ENCODE peak calls at places on chromosomes 1 and 21, in seven cellular contexts. One of them, this sample, is unnamed.

GRCh38 chr1:244284641-244285156 is 167.0 kb downstream of the ADSS2 start:
- DNase-seq in IMR-90: no peak
- DNase-seq in mammary epithelial cell: no peak
- DNase-seq in neural progenitor cell: no peak
- DNase-seq in HepG2: no peak
- DNase-seq in astrocyte: no peak
- DNase-seq in OCI-LY7: no peak
- DNase-seq in this sample: no peak

GRCh38 chr1:13950637-13951036 is 250.6 kb downstream of the PRDM2 start:
- DNase-seq in IMR-90: no peak
- DNase-seq in mammary epithelial cell: no peak
- DNase-seq in neural progenitor cell: peak
- DNase-seq in HepG2: no peak
- DNase-seq in astrocyte: no peak
- DNase-seq in OCI-LY7: no peak
- DNase-seq in this sample: no peak

GRCh38 chr1:81604982-81605381 is 195.8 kb upstream of the ADGRL2 start:
- DNase-seq in IMR-90: no peak
- DNase-seq in mammary epithelial cell: no peak
- DNase-seq in neural progenitor cell: no peak
- DNase-seq in HepG2: no peak
- DNase-seq in astrocyte: no peak
- DNase-seq in OCI-LY7: no peak
- DNase-seq in this sample: no peak

GRCh38 chr1:169146536-169147214 is 40.2 kb downstream of the ATP1B1 start:
- DNase-seq in IMR-90: no peak
- DNase-seq in mammary epithelial cell: no peak
- DNase-seq in neural progenitor cell: peak
- DNase-seq in HepG2: peak
- DNase-seq in astrocyte: no peak
- DNase-seq in OCI-LY7: no peak
- DNase-seq in this sample: no peak

GRCh38 chr1:154186177-154186576 is 5.7 kb downstream of the TPM3 start:
- DNase-seq in IMR-90: peak
- DNase-seq in mammary epithelial cell: peak
- DNase-seq in neural progenitor cell: peak
- DNase-seq in HepG2: peak
- DNase-seq in astrocyte: no peak
- DNase-seq in OCI-LY7: peak
- DNase-seq in this sample: peak

GRCh38 chr1:56709269-56709880 is 64.3 kb downstream of the PRKAA2 start:
- DNase-seq in IMR-90: peak
- DNase-seq in mammary epithelial cell: peak
- DNase-seq in neural progenitor cell: peak
- DNase-seq in HepG2: peak
- DNase-seq in astrocyte: peak
- DNase-seq in OCI-LY7: peak
- DNase-seq in this sample: peak

GRCh38 chr1:225329041-225329440 is 98.8 kb downstream of the LBR start:
- DNase-seq in IMR-90: no peak
- DNase-seq in mammary epithelial cell: no peak
- DNase-seq in neural progenitor cell: no peak
- DNase-seq in HepG2: peak
- DNase-seq in astrocyte: peak
- DNase-seq in OCI-LY7: no peak
- DNase-seq in this sample: peak

GRCh38 chr21:45607021-45607921 is 36.3 kb upstream of the PCBP3 start:
- DNase-seq in IMR-90: peak
- DNase-seq in mammary epithelial cell: no peak
- DNase-seq in neural progenitor cell: no peak
- DNase-seq in HepG2: no peak
- DNase-seq in astrocyte: peak
- DNase-seq in OCI-LY7: no peak
- DNase-seq in this sample: peak

GRCh38 chr1:112508242-112509004 is at the start of gene WNT2B:
- DNase-seq in IMR-90: no peak
- DNase-seq in mammary epithelial cell: peak
- DNase-seq in neural progenitor cell: peak
- DNase-seq in HepG2: peak
- DNase-seq in astrocyte: no peak
- DNase-seq in OCI-LY7: peak
- DNase-seq in this sample: no peak

GRCh38 chr1:187956975-187957374 is 1128.2 kb downstream of the PLA2G4A start:
- DNase-seq in IMR-90: no peak
- DNase-seq in mammary epithelial cell: no peak
- DNase-seq in neural progenitor cell: no peak
- DNase-seq in HepG2: no peak
- DNase-seq in astrocyte: no peak
- DNase-seq in OCI-LY7: no peak
- DNase-seq in this sample: no peak

GRCh38 chr1:209335090-209335692 is 248.3 kb upstream of the CAMK1G start:
- DNase-seq in IMR-90: peak
- DNase-seq in mammary epithelial cell: no peak
- DNase-seq in neural progenitor cell: peak
- DNase-seq in HepG2: peak
- DNase-seq in astrocyte: no peak
- DNase-seq in OCI-LY7: peak
- DNase-seq in this sample: peak

GRCh38 chr21:22791986-22792560 is 1793.9 kb downstream of the NCAM2 start:
- DNase-seq in IMR-90: peak
- DNase-seq in mammary epithelial cell: no peak
- DNase-seq in neural progenitor cell: peak
- DNase-seq in HepG2: peak
- DNase-seq in astrocyte: peak
- DNase-seq in OCI-LY7: peak
- DNase-seq in this sample: peak

GRCh38 chr1:117162806-117163205 is 41.3 kb upstream of the TRIM45 start:
- DNase-seq in IMR-90: no peak
- DNase-seq in mammary epithelial cell: no peak
- DNase-seq in neural progenitor cell: no peak
- DNase-seq in HepG2: no peak
- DNase-seq in astrocyte: no peak
- DNase-seq in OCI-LY7: no peak
- DNase-seq in this sample: peak

GRCh38 chr1:109370712-109371270 is 26.9 kb downstream of the SORT1 start:
- DNase-seq in IMR-90: peak
- DNase-seq in mammary epithelial cell: peak
- DNase-seq in neural progenitor cell: no peak
- DNase-seq in HepG2: peak
- DNase-seq in astrocyte: peak
- DNase-seq in OCI-LY7: no peak
- DNase-seq in this sample: peak

GRCh38 chr1:22236900-22237299 is 94.0 kb upstream of the WNT4 start:
- DNase-seq in IMR-90: no peak
- DNase-seq in mammary epithelial cell: no peak
- DNase-seq in neural progenitor cell: no peak
- DNase-seq in HepG2: no peak
- DNase-seq in astrocyte: no peak
- DNase-seq in OCI-LY7: no peak
- DNase-seq in this sample: no peak

GRCh38 chr21:45018131-45019075 is 56.0 kb upstream of the ADARB1 start:
- DNase-seq in IMR-90: no peak
- DNase-seq in mammary epithelial cell: no peak
- DNase-seq in neural progenitor cell: peak
- DNase-seq in HepG2: no peak
- DNase-seq in astrocyte: no peak
- DNase-seq in OCI-LY7: no peak
- DNase-seq in this sample: no peak

GRCh38 chr21:30882907-30883597 is 1.7 kb upstream of the KRTAP11-1 start:
- DNase-seq in IMR-90: no peak
- DNase-seq in mammary epithelial cell: peak
- DNase-seq in neural progenitor cell: no peak
- DNase-seq in HepG2: no peak
- DNase-seq in astrocyte: no peak
- DNase-seq in OCI-LY7: no peak
- DNase-seq in this sample: peak

GRCh38 chr1:4792565-4792964 is 138.2 kb downstream of the AJAP1 start:
- DNase-seq in IMR-90: no peak
- DNase-seq in mammary epithelial cell: no peak
- DNase-seq in neural progenitor cell: no peak
- DNase-seq in HepG2: no peak
- DNase-seq in astrocyte: no peak
- DNase-seq in OCI-LY7: no peak
- DNase-seq in this sample: no peak

GRCh38 chr1:38085666-38086305 is 39.2 kb upstream of the POU3F1 start:
- DNase-seq in IMR-90: no peak
- DNase-seq in mammary epithelial cell: no peak
- DNase-seq in neural progenitor cell: no peak
- DNase-seq in HepG2: no peak
- DNase-seq in astrocyte: no peak
- DNase-seq in OCI-LY7: no peak
- DNase-seq in this sample: no peak

GRCh38 chr1:48462716-48463285 is 9.2 kb downstream of the SPATA6 start:
- DNase-seq in IMR-90: no peak
- DNase-seq in mammary epithelial cell: no peak
- DNase-seq in neural progenitor cell: peak
- DNase-seq in HepG2: no peak
- DNase-seq in astrocyte: no peak
- DNase-seq in OCI-LY7: no peak
- DNase-seq in this sample: no peak

GRCh38 chr1:40110389-40110788 is 13.3 kb upstream of the PPT1 start:
- DNase-seq in IMR-90: no peak
- DNase-seq in mammary epithelial cell: no peak
- DNase-seq in neural progenitor cell: no peak
- DNase-seq in HepG2: no peak
- DNase-seq in astrocyte: no peak
- DNase-seq in OCI-LY7: no peak
- DNase-seq in this sample: no peak

GRCh38 chr1:28035420-28035819 is 53.0 kb downstream of the EYA3 start:
- DNase-seq in IMR-90: no peak
- DNase-seq in mammary epithelial cell: no peak
- DNase-seq in neural progenitor cell: no peak
- DNase-seq in HepG2: no peak
- DNase-seq in astrocyte: no peak
- DNase-seq in OCI-LY7: peak
- DNase-seq in this sample: no peak

GRCh38 chr21:45787371-45787770 is 143.8 kb downstream of the PCBP3 start:
- DNase-seq in IMR-90: no peak
- DNase-seq in mammary epithelial cell: no peak
- DNase-seq in neural progenitor cell: no peak
- DNase-seq in HepG2: no peak
- DNase-seq in astrocyte: no peak
- DNase-seq in OCI-LY7: no peak
- DNase-seq in this sample: no peak

GRCh38 chr1:39450956-39451601 is 40.4 kb upstream of the BMP8A start:
- DNase-seq in IMR-90: peak
- DNase-seq in mammary epithelial cell: no peak
- DNase-seq in neural progenitor cell: no peak
- DNase-seq in HepG2: peak
- DNase-seq in astrocyte: peak
- DNase-seq in OCI-LY7: no peak
- DNase-seq in this sample: peak

GRCh38 chr1:178724734-178725602 is at the start of gene RALGPS2:
- DNase-seq in IMR-90: peak
- DNase-seq in mammary epithelial cell: peak
- DNase-seq in neural progenitor cell: peak
- DNase-seq in HepG2: peak
- DNase-seq in astrocyte: peak
- DNase-seq in OCI-LY7: peak
- DNase-seq in this sample: peak

GRCh38 chr21:37337831-37338230 is 28.7 kb upstream of the DYRK1A start:
- DNase-seq in IMR-90: no peak
- DNase-seq in mammary epithelial cell: no peak
- DNase-seq in neural progenitor cell: no peak
- DNase-seq in HepG2: no peak
- DNase-seq in astrocyte: no peak
- DNase-seq in OCI-LY7: no peak
- DNase-seq in this sample: no peak

GRCh38 chr1:2405588-2406295 is 6.6 kb downstream of the PEX10 start:
- DNase-seq in IMR-90: peak
- DNase-seq in mammary epithelial cell: no peak
- DNase-seq in neural progenitor cell: no peak
- DNase-seq in HepG2: no peak
- DNase-seq in astrocyte: peak
- DNase-seq in OCI-LY7: no peak
- DNase-seq in this sample: no peak

GRCh38 chr1:23216771-23217420 is 406 bp downstream of the HTR1D start:
- DNase-seq in IMR-90: no peak
- DNase-seq in mammary epithelial cell: no peak
- DNase-seq in neural progenitor cell: peak
- DNase-seq in HepG2: no peak
- DNase-seq in astrocyte: no peak
- DNase-seq in OCI-LY7: peak
- DNase-seq in this sample: no peak

GRCh38 chr1:98921817-98922216 is 82.8 kb downstream of the PLPPR5 start:
- DNase-seq in IMR-90: peak
- DNase-seq in mammary epithelial cell: peak
- DNase-seq in neural progenitor cell: no peak
- DNase-seq in HepG2: no peak
- DNase-seq in astrocyte: no peak
- DNase-seq in OCI-LY7: no peak
- DNase-seq in this sample: peak

GRCh38 chr1:115184260-115184950 is 95.1 kb upstream of the TSPAN2 start:
- DNase-seq in IMR-90: no peak
- DNase-seq in mammary epithelial cell: no peak
- DNase-seq in neural progenitor cell: no peak
- DNase-seq in HepG2: no peak
- DNase-seq in astrocyte: peak
- DNase-seq in OCI-LY7: no peak
- DNase-seq in this sample: peak
- TF ChIP-seq CTCF in IMR-90: no peak
- TF ChIP-seq CTCF in mammary epithelial cell: no peak
- TF ChIP-seq CTCF in neural progenitor cell: no peak
- TF ChIP-seq CTCF in HepG2: no peak
- TF ChIP-seq CTCF in astrocyte: peak
- TF ChIP-seq CTCF in OCI-LY7: no peak
- TF ChIP-seq CTCF in this sample: no peak

GRCh38 chr1:180675586-180675985 is 43.8 kb downstream of the XPR1 start:
- DNase-seq in IMR-90: peak
- DNase-seq in mammary epithelial cell: peak
- DNase-seq in neural progenitor cell: no peak
- DNase-seq in HepG2: peak
- DNase-seq in astrocyte: no peak
- DNase-seq in OCI-LY7: no peak
- DNase-seq in this sample: peak
- H3K4me2 ChIP-seq in IMR-90: no peak
- H3K4me2 ChIP-seq in mammary epithelial cell: no peak
- H3K4me2 ChIP-seq in neural progenitor cell: no peak
- H3K4me2 ChIP-seq in HepG2: no peak
- H3K4me2 ChIP-seq in astrocyte: no peak
- H3K4me2 ChIP-seq in OCI-LY7: no peak
- H3K4me2 ChIP-seq in this sample: no peak

GRCh38 chr1:239678181-239678580 is 291.8 kb downstream of the CHRM3 start:
- DNase-seq in IMR-90: no peak
- DNase-seq in mammary epithelial cell: no peak
- DNase-seq in neural progenitor cell: no peak
- DNase-seq in HepG2: no peak
- DNase-seq in astrocyte: no peak
- DNase-seq in OCI-LY7: no peak
- DNase-seq in this sample: peak
- TF ChIP-seq CTCF in IMR-90: no peak
- TF ChIP-seq CTCF in mammary epithelial cell: no peak
- TF ChIP-seq CTCF in neural progenitor cell: no peak
- TF ChIP-seq CTCF in HepG2: no peak
- TF ChIP-seq CTCF in astrocyte: no peak
- TF ChIP-seq CTCF in OCI-LY7: no peak
- TF ChIP-seq CTCF in this sample: no peak

DNA sequence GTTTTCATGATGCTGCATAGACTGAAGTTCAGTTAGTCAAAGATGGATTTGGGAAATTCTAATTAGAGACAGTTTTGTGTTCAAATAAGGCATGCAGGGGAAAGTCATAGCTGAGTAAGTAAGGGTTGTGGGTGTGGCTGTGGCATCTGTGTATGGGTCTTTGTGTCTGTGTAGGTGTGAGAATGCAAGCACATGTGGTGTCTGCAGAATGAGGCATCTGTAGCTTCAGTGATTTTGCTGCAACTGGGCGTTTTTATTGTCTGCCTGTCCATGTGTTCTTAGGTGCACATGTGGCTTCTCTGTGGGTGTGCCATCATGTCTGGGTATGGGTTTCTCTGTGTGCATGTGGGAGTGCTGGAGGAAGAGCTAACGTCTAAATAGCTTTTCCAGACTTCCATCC is 107.4 kb downstream of the NTMT2 start:
- DNase-seq in IMR-90: no peak
- DNase-seq in mammary epithelial cell: peak
- DNase-seq in neural progenitor cell: no peak
- DNase-seq in HepG2: no peak
- DNase-seq in astrocyte: no peak
- DNase-seq in OCI-LY7: no peak
- DNase-seq in this sample: no peak
- H3K4me2 ChIP-seq in IMR-90: no peak
- H3K4me2 ChIP-seq in mammary epithelial cell: no peak
- H3K4me2 ChIP-seq in neural progenitor cell: no peak
- H3K4me2 ChIP-seq in HepG2: no peak
- H3K4me2 ChIP-seq in astrocyte: no peak
- H3K4me2 ChIP-seq in OCI-LY7: no peak
- H3K4me2 ChIP-seq in this sample: no peak